ENCODE peak calls at places on chromosomes 2 and 18, in four cellular contexts. One of them, this sample, is unnamed.

GRCh38 chr2:35251156-35251555 is 1104.4 kb upstream of the CRIM1 start:
- DNase-seq in endothelial cell of umbilical vein: no peak
- DNase-seq in breast epithelium: no peak
- DNase-seq in K562: no peak
- DNase-seq in this sample: no peak

GRCh38 chr2:1648241-1649102 is 95.8 kb downstream of the PXDN start:
- DNase-seq in breast epithelium: no peak
- DNase-seq in endothelial cell of umbilical vein: no peak
- DNase-seq in K562: no peak
- DNase-seq in this sample: no peak

GRCh38 chr2:127140543-127140942 is 33.6 kb upstream of the BIN1 start:
- DNase-seq in K562: no peak
- DNase-seq in endothelial cell of umbilical vein: peak; percentile 34
- DNase-seq in breast epithelium: no peak
- DNase-seq in this sample: no peak

GRCh38 chr2:119464977-119465376 is 33.3 kb downstream of the TMEM37 start:
- DNase-seq in breast epithelium: no peak
- DNase-seq in endothelial cell of umbilical vein: no peak
- DNase-seq in K562: peak; percentile 13
- DNase-seq in this sample: no peak

GRCh38 chr18:23259701-23260661 is 124.7 kb downstream of the CABLES1 start:
- DNase-seq in endothelial cell of umbilical vein: peak; percentile 99
- DNase-seq in K562: peak; percentile 78
- DNase-seq in breast epithelium: peak; percentile 88
- DNase-seq in this sample: peak; percentile 69

GRCh38 chr2:186042207-186043028 is 303.8 kb downstream of the FSIP2 start:
- DNase-seq in endothelial cell of umbilical vein: no peak
- DNase-seq in K562: no peak
- DNase-seq in breast epithelium: no peak
- DNase-seq in this sample: no peak

GRCh38 chr18:673769-674168 is 16.3 kb downstream of the TYMS start:
- DNase-seq in breast epithelium: no peak
- DNase-seq in endothelial cell of umbilical vein: no peak
- DNase-seq in K562: no peak
- DNase-seq in this sample: no peak

GRCh38 chr18:3966985-3967856 is 487.9 kb downstream of the DLGAP1 start:
- DNase-seq in K562: no peak
- DNase-seq in endothelial cell of umbilical vein: no peak
- DNase-seq in breast epithelium: no peak
- DNase-seq in this sample: no peak

GRCh38 chr2:131031875-131032274 is 61.4 kb downstream of the FAM168B start:
- DNase-seq in endothelial cell of umbilical vein: no peak
- DNase-seq in K562: no peak
- DNase-seq in breast epithelium: peak; percentile 28
- DNase-seq in this sample: no peak

GRCh38 chr2:170215019-170215418 is 37.1 kb downstream of the MYO3B start:
- DNase-seq in endothelial cell of umbilical vein: no peak
- DNase-seq in K562: no peak
- DNase-seq in breast epithelium: no peak
- DNase-seq in this sample: no peak

GRCh38 chr2:45834372-45834771 is 182.9 kb downstream of the PRKCE start:
- DNase-seq in endothelial cell of umbilical vein: no peak
- DNase-seq in breast epithelium: no peak
- DNase-seq in K562: no peak
- DNase-seq in this sample: no peak

GRCh38 chr2:84958135-84959044 is 12.6 kb upstream of the KCMF1 start:
- DNase-seq in K562: no peak
- DNase-seq in breast epithelium: no peak
- DNase-seq in endothelial cell of umbilical vein: peak; percentile 87
- DNase-seq in this sample: peak; percentile 84

GRCh38 chr2:15145046-15145817 is 415.9 kb downstream of the NBAS start:
- DNase-seq in breast epithelium: no peak
- DNase-seq in K562: no peak
- DNase-seq in endothelial cell of umbilical vein: no peak
- DNase-seq in this sample: no peak

GRCh38 chr2:88096708-88097107 is 29.1 kb downstream of the SMYD1 start:
- DNase-seq in endothelial cell of umbilical vein: no peak
- DNase-seq in breast epithelium: no peak
- DNase-seq in K562: no peak
- DNase-seq in this sample: no peak

GRCh38 chr2:152433289-152433688 is 98.3 kb downstream of the FMNL2 start:
- DNase-seq in breast epithelium: no peak
- DNase-seq in K562: no peak
- DNase-seq in endothelial cell of umbilical vein: no peak
- DNase-seq in this sample: no peak

GRCh38 chr2:2229898-2230817 is 100.9 kb downstream of the MYT1L start:
- DNase-seq in breast epithelium: no peak
- DNase-seq in endothelial cell of umbilical vein: no peak
- DNase-seq in K562: no peak
- DNase-seq in this sample: no peak

GRCh38 chr2:240598311-240598911 is 11.9 kb downstream of the CAPN10 start:
- DNase-seq in breast epithelium: no peak
- DNase-seq in K562: no peak
- DNase-seq in endothelial cell of umbilical vein: no peak
- DNase-seq in this sample: no peak

GRCh38 chr2:226742346-226742745 is 57.3 kb downstream of the IRS1 start:
- DNase-seq in K562: no peak
- DNase-seq in breast epithelium: no peak
- DNase-seq in endothelial cell of umbilical vein: no peak
- DNase-seq in this sample: peak; percentile 47

GRCh38 chr2:51919395-51919794 is 887.5 kb upstream of the NRXN1 start:
- DNase-seq in K562: no peak
- DNase-seq in endothelial cell of umbilical vein: no peak
- DNase-seq in breast epithelium: no peak
- DNase-seq in this sample: no peak

GRCh38 chr2:218405365-218406208 is 5.9 kb downstream of the CTDSP1 start:
- DNase-seq in K562: peak; percentile 34
- DNase-seq in breast epithelium: no peak
- DNase-seq in endothelial cell of umbilical vein: no peak
- DNase-seq in this sample: no peak

DNA sequence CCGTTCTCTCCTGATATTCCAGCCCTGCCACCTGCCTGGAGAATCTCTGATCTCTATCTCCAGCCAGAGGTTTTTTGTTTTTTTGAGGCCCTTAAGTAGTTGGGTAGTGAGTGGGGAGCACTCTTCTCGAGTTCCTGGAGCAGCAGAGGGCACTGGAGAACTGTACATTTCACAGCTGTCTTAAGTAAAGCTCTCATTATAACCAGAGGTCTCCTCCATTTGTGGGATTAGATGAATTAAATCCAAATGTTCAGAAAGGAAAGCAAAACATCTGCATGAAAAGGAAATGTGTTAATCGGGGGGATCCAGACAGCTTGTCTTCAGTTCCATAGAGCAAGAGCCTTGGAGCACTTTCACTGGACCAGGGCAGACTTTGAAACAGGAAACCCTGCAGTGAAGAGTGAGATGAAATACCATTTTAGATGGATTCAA is 32.8 kb downstream of the AOX1 start:
- DNase-seq in K562: peak; percentile 30
- DNase-seq in endothelial cell of umbilical vein: no peak
- DNase-seq in breast epithelium: no peak
- DNase-seq in this sample: peak; percentile 11
- TF ChIP-seq POLR2AphosphoS5 in K562: no peak
- TF ChIP-seq POLR2AphosphoS5 in endothelial cell of umbilical vein: no peak
- TF ChIP-seq POLR2AphosphoS5 in breast epithelium: no peak
- TF ChIP-seq POLR2AphosphoS5 in this sample: no peak

GRCh38 chr2:187552381-187552780 is 1.9 kb downstream of the TFPI start:
- DNase-seq in K562: no peak
- DNase-seq in breast epithelium: no peak
- DNase-seq in endothelial cell of umbilical vein: peak; percentile 43
- DNase-seq in this sample: no peak

GRCh38 chr2:187553908-187554703 is at the start of gene TFPI:
- DNase-seq in breast epithelium: no peak
- DNase-seq in endothelial cell of umbilical vein: peak; percentile 93
- DNase-seq in K562: peak; percentile 86
- DNase-seq in this sample: no peak

GRCh38 chr2:187554704-187555082 is 458 bp upstream of the TFPI start:
- DNase-seq in endothelial cell of umbilical vein: no peak
- DNase-seq in breast epithelium: no peak
- DNase-seq in K562: peak; percentile 23
- DNase-seq in this sample: no peak

GRCh38 chr2:187550797-187551306 is 3.4 kb downstream of the TFPI start:
- DNase-seq in endothelial cell of umbilical vein: peak; percentile 46
- DNase-seq in breast epithelium: no peak
- DNase-seq in K562: no peak
- DNase-seq in this sample: no peak

GRCh38 chr2:187552959-187553681 is 1.1 kb downstream of the TFPI start:
- DNase-seq in K562: peak; percentile 78
- DNase-seq in breast epithelium: no peak
- DNase-seq in endothelial cell of umbilical vein: peak; percentile 92
- DNase-seq in this sample: no peak
- H3K4me3 ChIP-seq in K562: peak overlapping the region; percentile 53
- H3K4me3 ChIP-seq in breast epithelium: peak overlapping the region; percentile 55
- H3K4me3 ChIP-seq in endothelial cell of umbilical vein: peak overlapping the region; percentile 95
- H3K4me3 ChIP-seq in this sample: peak overlapping the region; percentile 9

GRCh38 chr2:105373895-105374401 is 24.9 kb downstream of the FHL2 start:
- DNase-seq in breast epithelium: no peak
- DNase-seq in K562: no peak
- DNase-seq in endothelial cell of umbilical vein: no peak
- DNase-seq in this sample: no peak

GRCh38 chr2:105376789-105377231 is 22.0 kb downstream of the FHL2 start:
- DNase-seq in K562: no peak
- DNase-seq in endothelial cell of umbilical vein: peak; percentile 89
- DNase-seq in breast epithelium: no peak
- DNase-seq in this sample: no peak

GRCh38 chr2:105376010-105376409 is 22.8 kb downstream of the FHL2 start:
- DNase-seq in K562: no peak
- DNase-seq in breast epithelium: no peak
- DNase-seq in endothelial cell of umbilical vein: peak; percentile 6
- DNase-seq in this sample: peak; percentile 56

GRCh38 chr2:105373344-105373781 is 25.5 kb downstream of the FHL2 start:
- DNase-seq in breast epithelium: no peak
- DNase-seq in endothelial cell of umbilical vein: no peak
- DNase-seq in K562: no peak
- DNase-seq in this sample: peak; percentile 62

GRCh38 chr2:105375001-105375561 is 23.8 kb downstream of the FHL2 start:
- DNase-seq in breast epithelium: no peak
- DNase-seq in K562: no peak
- DNase-seq in endothelial cell of umbilical vein: peak; percentile 46
- DNase-seq in this sample: no peak
- TF ChIP-seq POLR2AphosphoS5 in breast epithelium: peak; percentile 73
- TF ChIP-seq POLR2AphosphoS5 in K562: no peak
- TF ChIP-seq POLR2AphosphoS5 in endothelial cell of umbilical vein: peak; percentile 38
- TF ChIP-seq POLR2AphosphoS5 in this sample: no peak

GRCh38 chr2:19287324-19287723 is 71.1 kb downstream of the OSR1 start:
- DNase-seq in endothelial cell of umbilical vein: no peak
- DNase-seq in K562: no peak
- DNase-seq in breast epithelium: no peak
- DNase-seq in this sample: no peak

GRCh38 chr2:19295998-19296502 is 62.4 kb downstream of the OSR1 start:
- DNase-seq in endothelial cell of umbilical vein: no peak
- DNase-seq in breast epithelium: no peak
- DNase-seq in K562: no peak
- DNase-seq in this sample: no peak

GRCh38 chr2:19288291-19288690 is 70.1 kb downstream of the OSR1 start:
- DNase-seq in breast epithelium: no peak
- DNase-seq in endothelial cell of umbilical vein: no peak
- DNase-seq in K562: no peak
- DNase-seq in this sample: no peak

DNA sequence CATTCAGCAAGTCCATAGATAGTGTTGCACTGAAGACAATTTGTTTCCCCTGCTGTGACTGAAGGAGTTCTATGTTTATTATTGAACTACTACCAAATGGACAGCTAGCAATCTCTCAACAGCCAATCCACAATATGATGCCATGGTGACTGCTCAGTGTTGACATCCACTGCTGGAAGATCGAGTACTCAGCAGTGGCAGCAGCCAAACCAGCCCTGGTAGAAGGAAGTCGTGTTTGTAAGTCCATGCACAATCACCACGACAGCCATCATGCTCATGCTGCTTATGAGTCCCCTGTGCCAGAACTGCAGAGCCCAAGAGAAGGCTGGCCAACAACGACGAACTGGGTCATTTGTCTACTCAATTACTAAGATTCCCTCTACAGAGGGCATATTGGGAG is 66.4 kb downstream of the OSR1 start:
- DNase-seq in breast epithelium: no peak
- DNase-seq in K562: no peak
- DNase-seq in endothelial cell of umbilical vein: no peak
- DNase-seq in this sample: no peak
- H3K4me3 ChIP-seq in breast epithelium: no peak overlapping the region
- H3K4me3 ChIP-seq in K562: no peak overlapping the region
- H3K4me3 ChIP-seq in endothelial cell of umbilical vein: no peak overlapping the region
- H3K4me3 ChIP-seq in this sample: no peak overlapping the region

This sample was measured in prostate gland.